ENCODE peak calls at places on chromosome X, in ten cellular contexts. One of them, this sample, is unnamed. For H3K4me1, the result is how much of the 10 kb centered on the place peaks cover.

GRCh38 chrX:152428089-152428488 is 23.0 kb downstream of the GABRA3 start:
- DNase-seq in CD8-positive, alpha-beta T cell: no peak
- DNase-seq in lung: no peak
- DNase-seq in astrocyte: peak
- DNase-seq in OCI-LY7: no peak
- DNase-seq in SK-N-SH: no peak
- DNase-seq in suprapubic skin: no peak
- DNase-seq in hepatocyte: no peak
- DNase-seq in upper lobe of right lung: no peak
- DNase-seq in heart left ventricle: no peak
- DNase-seq in this sample: no peak

GRCh38 chrX:153631346-153631745 is 15.7 kb upstream of the DUSP9 start:
- DNase-seq in SK-N-SH: no peak
- DNase-seq in upper lobe of right lung: no peak
- DNase-seq in OCI-LY7: no peak
- DNase-seq in astrocyte: no peak
- DNase-seq in heart left ventricle: no peak
- DNase-seq in hepatocyte: no peak
- DNase-seq in suprapubic skin: no peak
- DNase-seq in lung: no peak
- DNase-seq in CD8-positive, alpha-beta T cell: no peak
- DNase-seq in this sample: no peak

GRCh38 chrX:71251456-71251973 is 2.4 kb downstream of the ZMYM3 start:
- DNase-seq in hepatocyte: no peak
- DNase-seq in CD8-positive, alpha-beta T cell: no peak
- DNase-seq in upper lobe of right lung: no peak
- DNase-seq in heart left ventricle: no peak
- DNase-seq in lung: no peak
- DNase-seq in astrocyte: no peak
- DNase-seq in suprapubic skin: no peak
- DNase-seq in SK-N-SH: no peak
- DNase-seq in OCI-LY7: no peak
- DNase-seq in this sample: no peak

GRCh38 chrX:17689971-17690409 is 47.3 kb upstream of the SCML1 start:
- DNase-seq in heart left ventricle: no peak
- DNase-seq in upper lobe of right lung: no peak
- DNase-seq in SK-N-SH: peak
- DNase-seq in hepatocyte: peak
- DNase-seq in CD8-positive, alpha-beta T cell: no peak
- DNase-seq in suprapubic skin: no peak
- DNase-seq in astrocyte: peak
- DNase-seq in lung: peak
- DNase-seq in OCI-LY7: peak
- DNase-seq in this sample: peak

GRCh38 chrX:139213241-139213709 is 317.3 kb upstream of the F9 start:
- DNase-seq in OCI-LY7: no peak
- DNase-seq in upper lobe of right lung: no peak
- DNase-seq in CD8-positive, alpha-beta T cell: no peak
- DNase-seq in suprapubic skin: no peak
- DNase-seq in lung: no peak
- DNase-seq in SK-N-SH: no peak
- DNase-seq in astrocyte: no peak
- DNase-seq in heart left ventricle: no peak
- DNase-seq in hepatocyte: peak
- DNase-seq in this sample: no peak

GRCh38 chrX:135985123-135985973 is at the start of gene SLC9A6:
- DNase-seq in CD8-positive, alpha-beta T cell: peak
- DNase-seq in OCI-LY7: peak
- DNase-seq in heart left ventricle: peak
- DNase-seq in SK-N-SH: peak
- DNase-seq in hepatocyte: peak
- DNase-seq in lung: peak
- DNase-seq in upper lobe of right lung: peak
- DNase-seq in astrocyte: no peak
- DNase-seq in suprapubic skin: peak
- DNase-seq in this sample: peak

GRCh38 chrX:49171752-49172279 is at the start of gene PLP2:
- DNase-seq in heart left ventricle: peak
- DNase-seq in SK-N-SH: peak
- DNase-seq in lung: peak
- DNase-seq in suprapubic skin: peak
- DNase-seq in astrocyte: peak
- DNase-seq in upper lobe of right lung: peak
- DNase-seq in hepatocyte: peak
- DNase-seq in CD8-positive, alpha-beta T cell: peak
- DNase-seq in OCI-LY7: peak
- DNase-seq in this sample: no peak

GRCh38 chrX:19381326-19381725 is 37.6 kb downstream of the PDHA1 start:
- DNase-seq in lung: no peak
- DNase-seq in heart left ventricle: no peak
- DNase-seq in hepatocyte: no peak
- DNase-seq in upper lobe of right lung: no peak
- DNase-seq in suprapubic skin: no peak
- DNase-seq in SK-N-SH: no peak
- DNase-seq in OCI-LY7: no peak
- DNase-seq in astrocyte: no peak
- DNase-seq in CD8-positive, alpha-beta T cell: no peak
- DNase-seq in this sample: no peak

GRCh38 chrX:71532078-71532752 is 689 bp upstream of the OGT start:
- DNase-seq in heart left ventricle: no peak
- DNase-seq in hepatocyte: peak
- DNase-seq in OCI-LY7: peak
- DNase-seq in astrocyte: peak
- DNase-seq in suprapubic skin: no peak
- DNase-seq in SK-N-SH: no peak
- DNase-seq in upper lobe of right lung: no peak
- DNase-seq in CD8-positive, alpha-beta T cell: peak
- DNase-seq in lung: no peak
- DNase-seq in this sample: no peak

GRCh38 chrX:79366888-79367749 is at the start of gene ITM2A:
- DNase-seq in hepatocyte: peak
- DNase-seq in OCI-LY7: no peak
- DNase-seq in suprapubic skin: peak
- DNase-seq in heart left ventricle: peak
- DNase-seq in SK-N-SH: peak
- DNase-seq in upper lobe of right lung: peak
- DNase-seq in lung: no peak
- DNase-seq in astrocyte: no peak
- DNase-seq in CD8-positive, alpha-beta T cell: peak
- DNase-seq in this sample: peak

GRCh38 chrX:43861750-43862149 is 20.5 kb downstream of the MAOB start:
- DNase-seq in OCI-LY7: no peak
- DNase-seq in upper lobe of right lung: no peak
- DNase-seq in CD8-positive, alpha-beta T cell: no peak
- DNase-seq in heart left ventricle: peak
- DNase-seq in lung: no peak
- DNase-seq in SK-N-SH: no peak
- DNase-seq in astrocyte: peak
- DNase-seq in hepatocyte: no peak
- DNase-seq in suprapubic skin: no peak
- DNase-seq in this sample: no peak

GRCh38 chrX:20857746-20858145 is 516.5 kb upstream of the CNKSR2 start:
- DNase-seq in suprapubic skin: no peak
- DNase-seq in SK-N-SH: no peak
- DNase-seq in hepatocyte: no peak
- DNase-seq in lung: no peak
- DNase-seq in OCI-LY7: no peak
- DNase-seq in upper lobe of right lung: no peak
- DNase-seq in astrocyte: peak
- DNase-seq in heart left ventricle: no peak
- DNase-seq in CD8-positive, alpha-beta T cell: no peak
- DNase-seq in this sample: no peak

GRCh38 chrX:143121471-143121870 is 95.7 kb downstream of the SPANXN4 start:
- DNase-seq in CD8-positive, alpha-beta T cell: no peak
- DNase-seq in lung: no peak
- DNase-seq in upper lobe of right lung: no peak
- DNase-seq in astrocyte: no peak
- DNase-seq in suprapubic skin: no peak
- DNase-seq in SK-N-SH: no peak
- DNase-seq in heart left ventricle: no peak
- DNase-seq in hepatocyte: no peak
- DNase-seq in OCI-LY7: no peak
- DNase-seq in this sample: no peak

GRCh38 chrX:135572436-135572835 is 52.0 kb downstream of the INTS6L start:
- DNase-seq in OCI-LY7: peak
- DNase-seq in SK-N-SH: peak
- DNase-seq in CD8-positive, alpha-beta T cell: no peak
- DNase-seq in suprapubic skin: no peak
- DNase-seq in astrocyte: no peak
- DNase-seq in heart left ventricle: no peak
- DNase-seq in upper lobe of right lung: no peak
- DNase-seq in hepatocyte: no peak
- DNase-seq in lung: no peak
- DNase-seq in this sample: no peak

GRCh38 chrX:1139101-1139500 is 73.3 kb downstream of the CRLF2 start:
- DNase-seq in hepatocyte: no peak
- DNase-seq in SK-N-SH: no peak
- DNase-seq in suprapubic skin: no peak
- DNase-seq in OCI-LY7: no peak
- DNase-seq in heart left ventricle: no peak
- DNase-seq in upper lobe of right lung: no peak
- DNase-seq in lung: no peak
- DNase-seq in astrocyte: no peak
- DNase-seq in CD8-positive, alpha-beta T cell: peak
- DNase-seq in this sample: no peak

GRCh38 chrX:110146521-110146920 is 143.6 kb downstream of the TMEM164 start:
- DNase-seq in heart left ventricle: no peak
- DNase-seq in lung: peak
- DNase-seq in upper lobe of right lung: no peak
- DNase-seq in OCI-LY7: peak
- DNase-seq in astrocyte: no peak
- DNase-seq in CD8-positive, alpha-beta T cell: no peak
- DNase-seq in hepatocyte: peak
- DNase-seq in SK-N-SH: peak
- DNase-seq in suprapubic skin: no peak
- DNase-seq in this sample: peak

GRCh38 chrX:2489446-2490445 is 11.0 kb downstream of the DHRSX start:
- DNase-seq in hepatocyte: no peak
- DNase-seq in SK-N-SH: no peak
- DNase-seq in upper lobe of right lung: no peak
- DNase-seq in suprapubic skin: peak
- DNase-seq in OCI-LY7: no peak
- DNase-seq in heart left ventricle: no peak
- DNase-seq in lung: no peak
- DNase-seq in CD8-positive, alpha-beta T cell: no peak
- DNase-seq in astrocyte: no peak
- DNase-seq in this sample: no peak

GRCh38 chrX:132505116-132505515 is 16.3 kb upstream of the MBNL3 start:
- DNase-seq in lung: no peak
- DNase-seq in SK-N-SH: no peak
- DNase-seq in heart left ventricle: no peak
- DNase-seq in upper lobe of right lung: no peak
- DNase-seq in astrocyte: no peak
- DNase-seq in hepatocyte: peak
- DNase-seq in suprapubic skin: no peak
- DNase-seq in CD8-positive, alpha-beta T cell: no peak
- DNase-seq in OCI-LY7: no peak
- DNase-seq in this sample: no peak

GRCh38 chrX:37785569-37785968 is 5.7 kb downstream of the CYBB start:
- DNase-seq in hepatocyte: no peak
- DNase-seq in OCI-LY7: no peak
- DNase-seq in heart left ventricle: no peak
- DNase-seq in SK-N-SH: no peak
- DNase-seq in astrocyte: no peak
- DNase-seq in CD8-positive, alpha-beta T cell: no peak
- DNase-seq in upper lobe of right lung: no peak
- DNase-seq in suprapubic skin: no peak
- DNase-seq in lung: no peak
- DNase-seq in this sample: no peak
- H3K4me1 ChIP-seq in hepatocyte: under half
- H3K4me1 ChIP-seq in OCI-LY7: half or more
- H3K4me1 ChIP-seq in heart left ventricle: under half
- H3K4me1 ChIP-seq in SK-N-SH: under half
- H3K4me1 ChIP-seq in astrocyte: under half
- H3K4me1 ChIP-seq in CD8-positive, alpha-beta T cell: under half
- H3K4me1 ChIP-seq in upper lobe of right lung: under half
- H3K4me1 ChIP-seq in suprapubic skin: under half
- H3K4me1 ChIP-seq in lung: under half
- H3K4me1 ChIP-seq in this sample: under half

GRCh38 chrX:96204928-96205327 is 479.7 kb upstream of the DIAPH2 start:
- DNase-seq in lung: no peak
- DNase-seq in suprapubic skin: no peak
- DNase-seq in OCI-LY7: no peak
- DNase-seq in SK-N-SH: no peak
- DNase-seq in astrocyte: no peak
- DNase-seq in upper lobe of right lung: no peak
- DNase-seq in heart left ventricle: no peak
- DNase-seq in CD8-positive, alpha-beta T cell: no peak
- DNase-seq in hepatocyte: peak
- DNase-seq in this sample: no peak
- TF ChIP-seq CTCF in lung: no peak
- TF ChIP-seq CTCF in suprapubic skin: no peak
- TF ChIP-seq CTCF in OCI-LY7: no peak
- TF ChIP-seq CTCF in SK-N-SH: no peak
- TF ChIP-seq CTCF in astrocyte: no peak
- TF ChIP-seq CTCF in upper lobe of right lung: no peak
- TF ChIP-seq CTCF in heart left ventricle: no peak
- TF ChIP-seq CTCF in CD8-positive, alpha-beta T cell: no peak
- TF ChIP-seq CTCF in hepatocyte: no peak
- TF ChIP-seq CTCF in this sample: no peak

DNA sequence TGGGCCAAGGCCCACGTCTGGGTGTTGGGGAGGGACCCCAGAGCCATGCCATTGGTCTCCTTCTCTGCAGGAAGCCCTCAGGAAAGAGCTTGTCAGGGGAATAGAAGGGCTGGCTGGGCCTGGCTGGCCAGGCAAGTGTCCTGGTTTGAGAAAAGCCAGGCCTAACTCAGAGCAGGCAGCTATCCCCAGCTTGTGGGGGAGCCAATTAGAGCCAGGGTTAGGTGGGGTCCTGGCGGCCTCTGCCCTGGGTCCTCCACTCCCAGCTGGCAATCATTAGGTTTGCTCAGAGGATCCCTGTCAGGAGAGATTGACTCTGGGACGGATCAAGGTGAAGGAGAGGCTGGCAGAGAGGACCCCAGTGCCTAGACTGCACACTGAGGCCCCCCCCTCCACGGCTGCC is 64.8 kb downstream of the PJA1 start:
- DNase-seq in upper lobe of right lung: no peak
- DNase-seq in OCI-LY7: no peak
- DNase-seq in astrocyte: no peak
- DNase-seq in CD8-positive, alpha-beta T cell: no peak
- DNase-seq in suprapubic skin: no peak
- DNase-seq in SK-N-SH: peak
- DNase-seq in lung: no peak
- DNase-seq in hepatocyte: no peak
- DNase-seq in heart left ventricle: no peak
- DNase-seq in this sample: no peak
- H3K4me1 ChIP-seq in upper lobe of right lung: under half
- H3K4me1 ChIP-seq in OCI-LY7: under half
- H3K4me1 ChIP-seq in astrocyte: under half
- H3K4me1 ChIP-seq in CD8-positive, alpha-beta T cell: under half
- H3K4me1 ChIP-seq in suprapubic skin: under half
- H3K4me1 ChIP-seq in SK-N-SH: under half
- H3K4me1 ChIP-seq in lung: under half
- H3K4me1 ChIP-seq in hepatocyte: under half
- H3K4me1 ChIP-seq in heart left ventricle: under half
- H3K4me1 ChIP-seq in this sample: under half

GRCh38 chrX:129556806-129557315 is 16.8 kb downstream of the OCRL start:
- DNase-seq in CD8-positive, alpha-beta T cell: no peak
- DNase-seq in suprapubic skin: no peak
- DNase-seq in SK-N-SH: no peak
- DNase-seq in hepatocyte: no peak
- DNase-seq in heart left ventricle: no peak
- DNase-seq in lung: no peak
- DNase-seq in OCI-LY7: peak
- DNase-seq in astrocyte: no peak
- DNase-seq in upper lobe of right lung: no peak
- DNase-seq in this sample: no peak
- TF ChIP-seq CTCF in CD8-positive, alpha-beta T cell: no peak
- TF ChIP-seq CTCF in suprapubic skin: no peak
- TF ChIP-seq CTCF in SK-N-SH: no peak
- TF ChIP-seq CTCF in hepatocyte: no peak
- TF ChIP-seq CTCF in heart left ventricle: no peak
- TF ChIP-seq CTCF in lung: no peak
- TF ChIP-seq CTCF in OCI-LY7: no peak
- TF ChIP-seq CTCF in astrocyte: no peak
- TF ChIP-seq CTCF in upper lobe of right lung: no peak
- TF ChIP-seq CTCF in this sample: no peak